ENCODE peak calls at places on chromosomes 12 and 14, in six cellular contexts. N is transverse colon, L is astrocyte, A is colonic mucosa, H is A549, X is pancreas. W is an unnamed sample.
A peak's percentile ranks its signal among the peaks of the same experiment; 100 is the strongest.

GRCh38 chr12:123519151-123520001 is 14.1 kb downstream of the RILPL1 start:
- DNase-seq in X (peak; percentile 48), H (peak; percentile 31), N (peak; percentile 11), A (no peak), L (peak; percentile 80), W (no peak)

GRCh38 chr12:83390186-83390585 is 703.5 kb downstream of the TMTC2 start:
- DNase-seq in X (no peak), N (no peak), A (no peak), H (no peak), L (no peak), W (no peak)

GRCh38 chr12:92898755-92899154 is 30.3 kb downstream of the EEA1 start:
- DNase-seq in H (no peak), N (no peak), A (no peak), X (no peak), L (peak; percentile 39), W (no peak)

GRCh38 chr12:110279976-110280783 is 867 bp upstream of the ATP2A2 start:
- DNase-seq in N (peak; percentile 57), H (peak; percentile 72), X (peak; percentile 57), L (peak; percentile 38), A (peak; percentile 58), W (peak; percentile 43)

GRCh38 chr12:100767371-100767770 is 27.2 kb upstream of the ANO4 start:
- DNase-seq in A (no peak), H (no peak), N (no peak), X (no peak), L (no peak), W (no peak)

GRCh38 chr12:123032736-123033391 is 52.4 kb downstream of the ARL6IP4 start:
- DNase-seq in N (no peak), X (no peak), L (no peak), H (no peak), A (no peak), W (no peak)

GRCh38 chr14:50038398-50039119 is 77.8 kb downstream of the VCPKMT start:
- DNase-seq in X (no peak), A (no peak), H (peak; percentile 60), L (peak; percentile 95), N (no peak), W (no peak)

GRCh38 chr14:53596845-53597525 is 359.6 kb downstream of the BMP4 start:
- DNase-seq in N (no peak), H (no peak), A (no peak), X (no peak), L (no peak), W (no peak)

GRCh38 chr14:105086833-105087307 is 21.6 kb upstream of the GPR132 start:
- DNase-seq in A (peak; percentile 76), L (peak; percentile 53), X (peak; percentile 77), H (peak; percentile 63), N (peak; percentile 80), W (peak; percentile 90)

GRCh38 chr12:46661161-46661845 is 164.5 kb downstream of the SLC38A4 start:
- DNase-seq in N (no peak), A (peak; percentile 33), X (no peak), L (peak; percentile 89), H (peak; percentile 47), W (no peak)

GRCh38 chr14:96260341-96260821 is 4.4 kb downstream of the BDKRB1 start:
- DNase-seq in H (no peak), L (peak; percentile 53), A (no peak), X (no peak), N (no peak), W (no peak)

GRCh38 chr12:18747960-18748359 is 10.0 kb downstream of the CAPZA3 start:
- DNase-seq in H (no peak), L (peak; percentile 98), N (no peak), X (no peak), A (no peak), W (no peak)

GRCh38 chr14:92515510-92516343 is 2.1 kb downstream of the RIN3 start:
- DNase-seq in X (no peak), H (no peak), A (no peak), N (no peak), L (no peak), W (no peak)

GRCh38 chr12:94200695-94201094 is 52.3 kb downstream of the PLXNC1 start:
- DNase-seq in N (no peak), L (no peak), H (no peak), A (no peak), X (no peak), W (no peak)

GRCh38 chr12:52415870-52416750 is 10.0 kb upstream of the KRT82 start:
- DNase-seq in N (peak; percentile 26), L (peak; percentile 55), A (peak; percentile 45), H (no peak), X (no peak), W (no peak)

GRCh38 chr12:130169924-130170323 is 7.7 kb downstream of the FZD10 start:
- DNase-seq in A (no peak), N (no peak), H (no peak), L (no peak), X (no peak), W (no peak)

GRCh38 chr14:50045039-50045711 is 71.2 kb downstream of the VCPKMT start:
- DNase-seq in X (peak; percentile 56), A (peak; percentile 93), N (peak; percentile 91), H (no peak), L (peak; percentile 81), W (peak; percentile 93)

GRCh38 chr14:59438148-59438766 is 26.9 kb downstream of the GPR135 start:
- DNase-seq in H (no peak), A (no peak), L (peak; percentile 91), X (no peak), N (no peak), W (no peak)

GRCh38 chr12:93054021-93054420 is 124.9 kb upstream of the EEA1 start:
- DNase-seq in X (no peak), A (no peak), H (no peak), N (no peak), L (no peak), W (no peak)

DNA sequence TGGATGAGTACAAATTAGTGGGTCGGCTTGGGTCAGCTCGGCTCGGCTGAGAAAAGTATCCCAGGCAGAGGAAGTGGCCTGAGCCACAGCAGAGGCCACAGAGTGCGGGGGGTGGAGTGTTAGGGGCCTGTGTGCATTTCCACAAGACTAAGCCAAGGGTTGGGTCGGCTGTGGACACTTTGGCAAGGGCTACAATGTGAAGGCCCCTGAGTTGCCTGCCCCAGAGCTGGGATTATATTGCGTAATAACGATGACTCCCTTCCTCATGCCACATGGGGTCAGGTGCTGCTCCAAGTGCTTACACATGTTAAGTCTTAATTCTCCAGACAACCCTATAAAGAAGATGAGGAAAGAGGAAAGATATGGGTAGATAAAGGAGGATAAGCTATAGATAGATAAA is 11.4 kb downstream of the EVL start:
- DNase-seq in H (no peak), N (no peak), A (no peak), L (peak; percentile 56), X (no peak), W (no peak)
- H3K4me1 ChIP-seq in H (no peaks in the 10 kb centered on the region), N (peaks cover 36% of the 10 kb centered on the region), A (no peaks in the 10 kb centered on the region), L (peaks cover 25% of the 10 kb centered on the region), X (no peaks in the 10 kb centered on the region), W (peaks cover 14% of the 10 kb centered on the region)

GRCh38 chr14:22871200-22871961 is at the start of gene LRP10:
- DNase-seq in L (peak; percentile 74), N (peak; percentile 96), H (peak; percentile 80), X (peak; percentile 95), A (peak; percentile 98), W (peak; percentile 95)

GRCh38 chr14:22870811-22871199 is 735 bp upstream of the LRP10 start:
- DNase-seq in X (no peak), L (no peak), A (no peak), N (no peak), H (no peak), W (no peak)

GRCh38 chr14:22871962-22872832 is 657 bp downstream of the LRP10 start:
- DNase-seq in N (peak; percentile 92), H (peak; percentile 87), A (peak; percentile 94), L (peak; percentile 78), X (peak; percentile 83), W (peak; percentile 82)

GRCh38 chr14:22875003-22875747 is 3.6 kb downstream of the LRP10 start:
- DNase-seq in A (no peak), H (no peak), X (no peak), N (no peak), L (no peak), W (no peak)

GRCh38 chr14:22872833-22873520 is 1.4 kb downstream of the LRP10 start:
- DNase-seq in H (no peak), X (no peak), L (peak; percentile 3), N (no peak), A (no peak), W (no peak)
- H3K4me3 ChIP-seq in H (peak overlapping the region; percentile 78), X (peak overlapping the region; percentile 97), L (peak overlapping the region; percentile 70), N (peak overlapping the region; percentile 64), A (peak overlapping the region; percentile 57), W (peak overlapping the region; percentile 89)

DNA sequence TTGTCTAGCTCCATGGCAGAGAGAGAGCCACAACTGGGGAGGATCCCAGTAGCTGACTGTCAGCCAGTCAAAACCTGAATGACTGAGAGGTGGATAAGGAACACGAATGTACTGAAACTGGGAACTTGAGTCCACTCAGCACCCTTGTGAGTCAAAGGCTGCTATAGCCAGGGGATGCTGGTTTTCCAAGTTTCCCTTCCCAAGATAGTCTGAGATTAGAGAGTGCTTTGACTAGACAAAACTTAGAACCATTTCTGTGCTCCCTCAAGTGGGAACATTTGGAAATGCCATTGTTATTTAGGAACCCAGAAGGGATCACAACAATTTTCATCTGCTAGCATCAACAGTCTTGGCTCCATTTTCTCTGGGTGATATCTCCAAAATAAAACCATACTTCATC is 4.0 kb downstream of the PRKAG1 start:
- DNase-seq in A (no peak), X (no peak), N (no peak), L (no peak), H (no peak), W (no peak)
- TF ChIP-seq CTCF in A (no peak), X (no peak), N (no peak), L (peak; percentile 22), H (peak; percentile 15), W (no peak)

GRCh38 chr14:101603096-101603495 is 41.8 kb downstream of the DIO3 start:
- DNase-seq in N (peak; percentile 1), H (no peak), X (peak; percentile 3), A (no peak), L (no peak), W (no peak)

GRCh38 chr14:101601603-101602465 is 40.5 kb downstream of the DIO3 start:
- DNase-seq in L (no peak), N (peak; percentile 4), A (no peak), X (peak; percentile 14), H (no peak), W (peak; percentile 32)

GRCh38 chr14:101604935-101605767 is 43.9 kb downstream of the DIO3 start:
- DNase-seq in N (peak; percentile 1), H (no peak), A (no peak), L (no peak), X (no peak), W (no peak)

GRCh38 chr14:101602466-101602840 is 41.2 kb downstream of the DIO3 start:
- DNase-seq in A (no peak), X (no peak), H (no peak), L (no peak), N (peak; percentile 1), W (no peak)

DNA sequence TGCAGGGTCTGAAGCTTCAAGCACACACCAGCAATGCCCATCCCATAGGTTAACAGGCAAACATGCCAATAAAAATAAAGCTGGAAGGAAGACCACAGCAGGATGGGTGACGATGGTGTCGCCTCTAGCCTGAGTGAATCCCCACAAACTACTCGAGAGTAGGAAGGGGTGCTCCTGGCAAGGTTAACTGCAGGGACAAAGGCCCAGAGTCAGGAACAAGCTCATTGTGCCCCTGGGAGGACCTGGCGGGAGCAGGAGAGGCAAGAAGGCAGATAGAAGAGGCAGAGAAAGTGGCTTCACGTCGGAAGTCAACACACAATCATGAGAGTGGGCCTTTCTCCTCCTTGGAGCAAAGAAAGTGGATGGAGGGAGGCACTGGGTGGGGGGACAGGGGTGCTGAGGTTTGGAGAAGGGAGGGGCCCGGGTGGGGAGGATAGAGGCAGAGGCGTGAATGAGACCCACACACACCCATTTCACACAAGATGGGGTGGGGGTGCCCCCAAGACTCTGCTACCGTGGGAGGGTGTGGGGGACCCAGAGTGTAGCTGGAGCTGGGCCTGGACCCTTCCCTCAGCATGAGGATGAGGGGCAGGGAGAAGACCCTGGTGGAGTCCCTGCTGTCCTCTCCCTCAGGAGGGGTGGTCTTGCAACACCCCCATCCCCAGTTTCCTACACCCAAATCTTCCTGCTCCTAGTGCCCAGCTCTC is 43.1 kb downstream of the DIO3 start:
- DNase-seq in L (no peak), X (no peak), H (no peak), N (peak; percentile 1), A (no peak), W (no peak)
- H3K4me1 ChIP-seq in L (no peaks in the 10 kb centered on the region), X (no peaks in the 10 kb centered on the region), H (no peaks in the 10 kb centered on the region), N (no peaks in the 10 kb centered on the region), A (no peaks in the 10 kb centered on the region), W (no peaks in the 10 kb centered on the region)